ENCODE peak calls at places on chromosome 11, in five cellular contexts. S is neural progenitor cell, O is Caki2, I is T-helper 2 cell, A is HFFc6. Z is an unnamed sample.

GRCh38 chr11:18404062-18404461 is 8.1 kb upstream of the LDHC start:
- DNase-seq in O (no peak), S (no peak), I (no peak), A (no peak), Z (no peak)

GRCh38 chr11:65159005-65159404 is 11.0 kb upstream of the SPDYC start:
- DNase-seq in O (no peak), A (no peak), I (no peak), S (no peak), Z (no peak)

GRCh38 chr11:14448229-14448628 is 51.4 kb downstream of the COPB1 start:
- DNase-seq in I (no peak), A (no peak), S (no peak), O (no peak), Z (no peak)

GRCh38 chr11:104873252-104873651 is 25.0 kb downstream of the CASP12 start:
- DNase-seq in S (no peak), I (no peak), A (no peak), O (no peak), Z (no peak)

GRCh38 chr11:68904458-68904847 is 762 bp downstream of the IGHMBP2 start:
- DNase-seq in S (no peak), A (no peak), O (peak), I (no peak), Z (no peak)

GRCh38 chr11:4459470-4459869 is 10.4 kb downstream of the OR52K2 start:
- DNase-seq in I (no peak), A (no peak), O (no peak), S (no peak), Z (no peak)

GRCh38 chr11:45885921-45886721 is 670 bp downstream of the MAPK8IP1 start:
- DNase-seq in O (no peak), A (no peak), I (no peak), S (peak), Z (no peak)

GRCh38 chr11:100445231-100445735 is 241.8 kb upstream of the ARHGAP42 start:
- DNase-seq in A (no peak), O (peak), S (peak), I (no peak), Z (no peak)

GRCh38 chr11:132876301-132877071 is 655.8 kb downstream of the OPCML start:
- DNase-seq in O (no peak), S (no peak), I (no peak), A (no peak), Z (no peak)

GRCh38 chr11:96012086-96012824 is 88.3 kb upstream of the MTMR2 start:
- DNase-seq in I (peak), S (peak), O (peak), A (peak), Z (peak)

GRCh38 chr11:67996622-67997459 is 7.1 kb downstream of the UNC93B1 start:
- DNase-seq in A (no peak), O (peak), I (no peak), S (peak), Z (no peak)

GRCh38 chr11:101848262-101848661 is 66.5 kb upstream of the CEP126 start:
- DNase-seq in A (no peak), I (no peak), S (peak), O (no peak), Z (no peak)